ENCODE peak calls at places on chromosome 17, in six cellular contexts. L, N, J, B, E and R are unnamed samples.

GRCh38 chr17:59669411-59669810 is 37.8 kb downstream of the PTRH2 start:
- DNase-seq in L (no peak), B (no peak), N (no peak), E (no peak), J (no peak), R (no peak)

GRCh38 chr17:8412089-8412488 is 14.5 kb upstream of the RNF222 start:
- DNase-seq in B (no peak), J (no peak), E (no peak), L (no peak), N (no peak), R (no peak)

GRCh38 chr17:7174603-7175362 is 4.4 kb downstream of the ASGR1 start:
- DNase-seq in B (no peak), E (no peak), N (no peak), J (no peak), L (no peak), R (no peak)

GRCh38 chr17:62653831-62654829 is 26.7 kb downstream of the MRC2 start:
- DNase-seq in N (peak), J (no peak), B (no peak), L (peak), E (no peak), R (no peak)

GRCh38 chr17:36148559-36149295 is 27.7 kb downstream of the TBC1D3B start:
- DNase-seq in B (peak), N (peak), L (peak), E (peak), J (peak), R (peak)

GRCh38 chr17:70780031-70780430 is 610.7 kb downstream of the KCNJ2 start:
- DNase-seq in L (peak), N (no peak), E (no peak), B (no peak), J (no peak), R (no peak)

GRCh38 chr17:34769899-34770298 is 190.5 kb downstream of the TMEM132E start:
- DNase-seq in N (no peak), J (no peak), L (no peak), E (no peak), B (no peak), R (no peak)

GRCh38 chr17:16250635-16251034 is 33.6 kb downstream of the PIGL start:
- DNase-seq in B (no peak), E (no peak), N (no peak), J (no peak), L (peak), R (no peak)

GRCh38 chr17:8189041-8189710 is 804 bp downstream of the BORCS6 start:
- DNase-seq in J (peak), B (no peak), E (no peak), L (no peak), N (peak), R (no peak)

GRCh38 chr17:53629188-53629587 is 193.5 kb upstream of the KIF2B start:
- DNase-seq in J (no peak), E (no peak), N (no peak), L (peak), B (no peak), R (no peak)

GRCh38 chr17:9306086-9306485 is 269.5 kb downstream of the STX8 start:
- DNase-seq in L (peak), B (no peak), J (no peak), E (no peak), N (no peak), R (peak)

GRCh38 chr17:61402073-61402541 is 2.5 kb downstream of the TBX2 start:
- DNase-seq in J (no peak), N (no peak), L (no peak), B (no peak), E (no peak), R (no peak)

GRCh38 chr17:21573961-21574610 is 118.2 kb upstream of the KCNJ18 start:
- DNase-seq in J (peak), B (no peak), L (peak), E (no peak), N (peak), R (no peak)

DNA sequence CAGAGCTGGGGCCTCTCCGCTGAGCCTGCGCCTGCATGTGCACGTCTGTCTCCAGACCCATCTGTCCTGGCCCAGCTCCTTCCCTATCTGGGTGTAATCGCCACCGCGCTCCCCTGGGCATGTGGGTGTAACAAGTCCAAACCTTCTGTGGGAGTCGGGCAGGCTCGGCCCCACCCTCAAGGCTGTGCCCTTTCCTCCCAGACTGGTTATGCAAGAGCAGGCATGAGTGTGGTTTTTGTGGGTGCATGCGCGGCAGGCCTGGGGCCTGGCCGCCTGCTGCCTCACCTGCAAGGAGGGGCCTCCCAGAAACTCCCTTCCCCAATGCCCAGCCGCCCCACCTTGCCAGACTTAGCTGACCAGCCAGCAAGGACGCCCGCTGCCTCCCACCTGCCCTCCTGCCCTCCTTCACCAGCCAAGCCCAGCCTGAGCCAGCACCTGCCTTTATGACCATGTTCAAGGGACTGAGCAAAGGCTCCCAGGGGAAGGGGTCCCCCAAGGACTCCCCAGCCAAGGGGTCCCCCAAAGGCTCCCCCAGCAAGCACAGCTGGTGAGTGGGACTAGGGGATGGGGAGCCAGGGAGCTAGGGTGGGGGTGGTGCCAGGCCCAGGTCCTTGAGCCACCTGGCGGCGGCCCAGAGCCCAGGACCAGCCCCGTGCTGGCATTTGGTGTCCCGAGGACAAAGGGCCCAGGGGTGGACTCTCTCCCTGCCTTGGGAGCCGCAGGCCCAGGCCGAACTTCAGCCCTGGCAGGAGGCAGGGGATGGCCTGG is at the start of gene EVPLL:
- DNase-seq in N (no peak), J (no peak), B (peak), L (no peak), E (peak), R (peak)
- TF ChIP-seq CTCF in N (no peak), J (no peak), B (no peak), L (no peak), E (no peak), R (no peak)

GRCh38 chr17:37358830-37359681 is 16.7 kb upstream of the C17orf78 start:
- DNase-seq in E (peak), J (peak), N (peak), B (peak), L (peak), R (peak)
- TF ChIP-seq CTCF in E (no peak), J (no peak), N (peak), B (peak), L (peak), R (peak)

DNA sequence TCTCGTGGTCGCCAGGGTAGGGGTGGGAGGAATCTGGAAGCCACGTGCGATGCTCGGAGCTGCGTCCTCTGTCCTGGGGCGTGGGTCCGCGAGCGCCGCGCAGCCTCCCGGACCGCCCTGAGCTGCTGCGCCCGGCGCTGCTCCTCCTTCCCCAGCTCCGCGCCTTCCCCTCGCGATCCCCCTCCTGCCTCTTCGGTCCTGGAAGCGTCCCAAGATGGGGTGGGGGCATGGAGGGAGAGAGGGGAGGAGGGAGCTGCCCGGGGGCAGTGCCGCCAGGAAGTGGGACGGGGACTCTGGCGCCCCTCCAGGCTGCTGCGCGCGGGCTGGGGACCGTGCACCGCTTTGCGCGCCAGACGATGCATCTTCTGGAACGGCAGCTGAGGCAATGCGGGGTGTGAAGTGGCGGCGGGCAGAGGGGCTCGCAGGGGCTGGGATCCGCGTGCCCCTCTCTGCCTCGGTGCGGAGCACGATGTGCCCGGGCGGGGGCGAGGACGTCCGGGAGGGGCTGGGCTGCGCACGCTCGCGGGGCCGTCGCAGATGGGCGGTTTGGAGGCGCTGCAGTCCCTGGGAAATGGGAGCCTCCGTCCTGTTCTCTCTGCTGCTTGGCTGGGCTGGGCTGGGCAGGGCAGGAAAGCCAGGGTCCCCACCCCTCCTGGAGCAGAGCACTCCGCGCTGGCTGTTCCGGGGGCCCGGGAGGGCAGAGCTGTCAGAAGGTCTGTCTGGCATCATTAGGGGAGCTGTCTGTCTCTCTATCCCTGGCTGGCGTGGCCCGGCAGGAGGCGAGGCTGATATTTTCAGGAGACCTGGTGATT is 388.0 kb downstream of the SEC14L1 start:
- DNase-seq in B (no peak), E (no peak), L (no peak), J (peak), N (peak), R (peak)
- TF ChIP-seq CTCF in B (no peak), E (no peak), L (no peak), J (peak), N (no peak), R (no peak)

GRCh38 chr17:17667231-17667630 is 14.0 kb upstream of the RAI1 start:
- DNase-seq in N (no peak), E (no peak), J (no peak), B (no peak), L (no peak), R (no peak)

GRCh38 chr17:17664073-17664470 is 17.2 kb upstream of the RAI1 start:
- DNase-seq in L (no peak), J (no peak), N (no peak), E (no peak), B (no peak), R (no peak)

GRCh38 chr17:17665255-17665654 is 16.0 kb upstream of the RAI1 start:
- DNase-seq in E (no peak), N (no peak), L (no peak), B (no peak), J (no peak), R (no peak)

GRCh38 chr17:17667947-17668346 is 13.3 kb upstream of the RAI1 start:
- DNase-seq in J (no peak), L (no peak), E (no peak), B (no peak), N (no peak), R (no peak)

DNA sequence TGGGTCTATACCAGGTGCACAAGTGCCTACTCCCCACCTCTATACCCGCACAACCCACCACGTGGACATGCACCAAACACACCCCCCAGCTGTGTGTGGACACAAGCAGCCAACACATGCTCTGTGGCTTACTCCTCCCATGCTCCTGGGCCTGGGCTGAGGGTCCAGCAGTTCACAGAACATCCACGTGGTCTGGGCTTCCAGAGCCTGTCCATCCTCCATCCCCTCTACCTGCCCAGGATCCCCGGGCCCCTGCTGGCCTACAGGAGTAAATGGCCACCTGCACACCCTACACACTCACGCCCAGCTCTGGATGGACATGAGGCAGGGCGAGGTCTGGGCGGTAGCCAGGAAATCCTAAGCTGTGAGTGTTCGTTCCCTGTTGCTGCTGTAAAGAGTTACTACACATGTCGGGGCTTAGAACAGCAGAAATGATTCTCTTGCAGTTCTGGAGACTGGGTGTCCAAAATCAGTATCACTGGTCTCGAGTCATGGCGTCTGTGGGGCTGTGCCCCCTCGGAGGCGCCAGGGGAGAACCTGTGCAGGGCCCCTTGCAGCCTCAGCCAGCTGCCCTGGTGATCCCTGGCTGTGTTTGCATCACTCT is 15.0 kb upstream of the RAI1 start:
- DNase-seq in N (no peak), L (peak), E (peak), J (no peak), B (no peak), R (peak)
- TF ChIP-seq CTCF in N (no peak), L (no peak), E (peak), J (no peak), B (no peak), R (no peak)